ENCODE peak calls at places on chromosomes 12 and 14, in five cellular contexts. D is fibroblast of the aortic adventitia; H is HFF-Myc; S is lower leg skin; W is CD8-positive, alpha-beta T cell. R is an unnamed sample.

GRCh38 chr14:104187931-104188726 is 49.7 kb downstream of the KIF26A start:
- DNase-seq in S (no peak), D (no peak), H (no peak), W (no peak), R (no peak)

GRCh38 chr12:116455540-116456306 is 103.5 kb upstream of the MAP1LC3B2 start:
- DNase-seq in H (peak; percentile 90), W (no peak), S (peak; percentile 87), D (peak; percentile 98), R (peak; percentile 97)

GRCh38 chr14:96683575-96684289 is 113.5 kb upstream of the VRK1 start:
- DNase-seq in S (no peak), W (no peak), D (no peak), H (no peak), R (no peak)

GRCh38 chr12:56751712-56752598 is at the start of gene PRIM1:
- DNase-seq in D (peak; percentile 68), W (peak; percentile 58), H (peak; percentile 29), S (peak; percentile 63), R (peak; percentile 73)

GRCh38 chr14:73591690-73592448 is at the start of gene ACOT4:
- DNase-seq in S (no peak), W (peak; percentile 25), H (no peak), D (peak; percentile 23), R (peak; percentile 21)

GRCh38 chr12:91256471-91256870 is 73.9 kb upstream of the DCN start:
- DNase-seq in D (no peak), S (no peak), H (peak; percentile 47), W (no peak), R (peak; percentile 70)

GRCh38 chr12:114254998-114255397 is 150.9 kb downstream of the TBX5 start:
- DNase-seq in H (no peak), S (no peak), W (no peak), D (no peak), R (no peak)

GRCh38 chr14:25400607-25401206 is 350.8 kb upstream of the STXBP6 start:
- DNase-seq in H (peak; percentile 30), S (peak; percentile 52), D (peak; percentile 60), W (no peak), R (peak; percentile 32)

GRCh38 chr14:100975668-100976067 is 72.1 kb upstream of the RTL1 start:
- DNase-seq in D (no peak), H (no peak), W (no peak), S (no peak), R (no peak)

GRCh38 chr12:111761099-111761498 is 5.6 kb upstream of the ALDH2 start:
- DNase-seq in W (no peak), D (no peak), S (no peak), H (no peak), R (no peak)

GRCh38 chr12:52195065-52195730 is 3.4 kb upstream of the KRT80 start:
- DNase-seq in D (no peak), S (no peak), W (no peak), H (no peak), R (peak; percentile 72)

GRCh38 chr12:119006749-119007148 is 25.4 kb downstream of the SRRM4 start:
- DNase-seq in S (no peak), D (no peak), H (no peak), W (no peak), R (no peak)

GRCh38 chr12:20946732-20947131 is 136.2 kb downstream of the SLCO1B3 start:
- DNase-seq in S (no peak), D (peak; percentile 12), H (no peak), W (no peak), R (no peak)
- TF ChIP-seq CTCF in S (no peak), D (peak; percentile 42), H (peak; percentile 26), W (no peak), R (peak; percentile 13)

DNA sequence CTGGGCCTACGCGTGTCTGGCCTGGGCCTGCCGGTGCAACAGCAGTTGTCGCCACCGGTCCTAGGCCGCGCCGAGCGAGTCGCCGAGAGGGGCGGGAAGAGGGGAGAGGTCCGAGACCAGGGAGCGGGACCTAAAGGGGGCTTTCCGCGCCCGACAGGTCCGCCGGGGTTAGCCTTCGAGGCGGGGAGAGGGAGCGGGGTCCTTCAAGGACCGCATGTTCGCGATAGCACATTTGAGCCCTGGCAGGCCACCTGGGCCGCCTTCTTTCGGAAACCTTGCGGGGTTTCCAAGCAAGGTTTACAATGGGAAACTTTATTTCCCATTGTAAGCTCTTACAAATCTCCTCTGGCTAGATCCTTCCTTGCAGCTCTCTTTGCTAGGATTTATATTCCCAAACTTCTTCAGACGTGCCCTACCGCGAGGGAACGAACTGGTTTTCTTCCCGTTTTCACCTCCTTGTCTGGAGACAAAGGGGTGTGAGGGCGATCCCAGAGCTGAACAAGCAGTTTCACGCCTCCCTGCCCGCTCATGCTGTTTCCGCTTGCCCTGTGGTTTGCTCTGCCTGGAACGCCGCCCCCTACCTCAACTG is 6.8 kb downstream of the SIX6 start:
- DNase-seq in W (no peak), H (no peak), S (no peak), D (no peak), R (no peak)
- H3K4me3 ChIP-seq in W (no peak overlapping the region), H (no peak overlapping the region), S (no peak overlapping the region), D (no peak overlapping the region), R (no peak overlapping the region)

GRCh38 chr12:46437411-46437810 is 64.8 kb upstream of the SLC38A2 start:
- DNase-seq in S (no peak), H (no peak), D (no peak), W (no peak), R (no peak)
- TF ChIP-seq CTCF in S (no peak), H (no peak), D (no peak), W (no peak), R (no peak)

GRCh38 chr14:92867246-92867925 is 55.6 kb upstream of the CHGA start:
- DNase-seq in W (no peak), S (no peak), H (no peak), D (no peak), R (no peak)
- H3K4me3 ChIP-seq in W (no peak overlapping the region), S (no peak overlapping the region), H (no peak overlapping the region), D (no peak overlapping the region), R (no peak overlapping the region)

GRCh38 chr14:56813143-56813551 is 2.9 kb upstream of the OTX2 start:
- DNase-seq in S (no peak), H (no peak), W (no peak), D (no peak), R (no peak)

GRCh38 chr14:56815301-56815700 is 5.0 kb upstream of the OTX2 start:
- DNase-seq in S (no peak), H (no peak), D (no peak), W (no peak), R (no peak)

GRCh38 chr14:56817396-56817921 is 7.2 kb upstream of the OTX2 start:
- DNase-seq in H (no peak), W (no peak), S (no peak), D (no peak), R (no peak)

GRCh38 chr14:56814468-56815074 is 4.3 kb upstream of the OTX2 start:
- DNase-seq in S (no peak), H (no peak), W (no peak), D (no peak), R (no peak)

GRCh38 chr14:56816575-56817391 is 6.5 kb upstream of the OTX2 start:
- DNase-seq in S (no peak), W (no peak), H (no peak), D (no peak), R (no peak)
- TF ChIP-seq CTCF in S (no peak), W (no peak), H (no peak), D (no peak), R (no peak)